ENCODE peak calls at places on chromosomes 4 and X, in seven cellular contexts. One of them, this sample, is unnamed.

GRCh38 chr4:7074423-7074822 is 6.6 kb upstream of the GRPEL1 start:
- DNase-seq in germinal center: no peak
- DNase-seq in Calu3: no peak
- DNase-seq in GM23338: no peak
- DNase-seq in NCI-H345: no peak
- DNase-seq in A172: peak; percentile 74
- DNase-seq in T follicular helper cell: no peak
- DNase-seq in this sample: no peak

GRCh38 chrX:118727686-118728339 is 407 bp downstream of the IL13RA1 start:
- DNase-seq in germinal center: no peak
- DNase-seq in Calu3: peak; percentile 42
- DNase-seq in GM23338: no peak
- DNase-seq in NCI-H345: peak; percentile 12
- DNase-seq in A172: no peak
- DNase-seq in T follicular helper cell: no peak
- DNase-seq in this sample: peak; percentile 54

GRCh38 chrX:46844913-46845312 is 8.1 kb downstream of the RP2 start:
- DNase-seq in germinal center: no peak
- DNase-seq in Calu3: no peak
- DNase-seq in GM23338: no peak
- DNase-seq in NCI-H345: no peak
- DNase-seq in A172: no peak
- DNase-seq in T follicular helper cell: no peak
- DNase-seq in this sample: no peak

GRCh38 chrX:154809939-154810665 is 4.8 kb upstream of the MPP1 start:
- DNase-seq in germinal center: no peak
- DNase-seq in Calu3: no peak
- DNase-seq in GM23338: no peak
- DNase-seq in NCI-H345: no peak
- DNase-seq in A172: no peak
- DNase-seq in T follicular helper cell: no peak
- DNase-seq in this sample: no peak

GRCh38 chr4:15894923-15895411 is 43.6 kb downstream of the FGFBP1 start:
- DNase-seq in germinal center: no peak
- DNase-seq in Calu3: no peak
- DNase-seq in GM23338: no peak
- DNase-seq in NCI-H345: no peak
- DNase-seq in A172: no peak
- DNase-seq in T follicular helper cell: no peak
- DNase-seq in this sample: peak; percentile 28

GRCh38 chr4:150546286-150546685 is 35.7 kb upstream of the MAB21L2 start:
- DNase-seq in germinal center: no peak
- DNase-seq in Calu3: no peak
- DNase-seq in GM23338: no peak
- DNase-seq in NCI-H345: no peak
- DNase-seq in A172: no peak
- DNase-seq in T follicular helper cell: no peak
- DNase-seq in this sample: no peak

GRCh38 chrX:112211459-112211858 is 128.9 kb upstream of the TRPC5 start:
- DNase-seq in germinal center: no peak
- DNase-seq in Calu3: no peak
- DNase-seq in GM23338: no peak
- DNase-seq in NCI-H345: no peak
- DNase-seq in A172: no peak
- DNase-seq in T follicular helper cell: no peak
- DNase-seq in this sample: no peak

GRCh38 chr4:88005086-88005485 is 2.3 kb upstream of the PKD2 start:
- DNase-seq in germinal center: no peak
- DNase-seq in Calu3: no peak
- DNase-seq in GM23338: no peak
- DNase-seq in NCI-H345: no peak
- DNase-seq in A172: no peak
- DNase-seq in T follicular helper cell: no peak
- DNase-seq in this sample: no peak

GRCh38 chrX:31397119-31397518 is 325.3 kb upstream of the FTHL17 start:
- DNase-seq in germinal center: no peak
- DNase-seq in Calu3: no peak
- DNase-seq in GM23338: no peak
- DNase-seq in NCI-H345: no peak
- DNase-seq in A172: peak; percentile 67
- DNase-seq in T follicular helper cell: no peak
- DNase-seq in this sample: peak; percentile 29

GRCh38 chr4:98663226-98664006 is 5.0 kb upstream of the TSPAN5 start:
- DNase-seq in germinal center: peak; percentile 21
- DNase-seq in Calu3: no peak
- DNase-seq in GM23338: no peak
- DNase-seq in NCI-H345: no peak
- DNase-seq in A172: no peak
- DNase-seq in T follicular helper cell: peak; percentile 28
- DNase-seq in this sample: no peak

GRCh38 chr4:122854860-122855259 is 28.2 kb downstream of the FGF2 start:
- DNase-seq in germinal center: no peak
- DNase-seq in Calu3: peak; percentile 4
- DNase-seq in GM23338: no peak
- DNase-seq in NCI-H345: no peak
- DNase-seq in A172: no peak
- DNase-seq in T follicular helper cell: no peak
- DNase-seq in this sample: no peak

GRCh38 chr4:40699648-40700047 is 50.1 kb upstream of the NSUN7 start:
- DNase-seq in germinal center: no peak
- DNase-seq in Calu3: no peak
- DNase-seq in GM23338: no peak
- DNase-seq in NCI-H345: no peak
- DNase-seq in A172: peak; percentile 67
- DNase-seq in T follicular helper cell: no peak
- DNase-seq in this sample: no peak

GRCh38 chr4:67883463-67883862 is 339 bp downstream of the TMPRSS11D start:
- DNase-seq in germinal center: no peak
- DNase-seq in Calu3: no peak
- DNase-seq in GM23338: no peak
- DNase-seq in NCI-H345: no peak
- DNase-seq in A172: no peak
- DNase-seq in T follicular helper cell: no peak
- DNase-seq in this sample: no peak

GRCh38 chrX:115889121-115889890 is 281.2 kb upstream of the AGTR2 start:
- DNase-seq in germinal center: no peak
- DNase-seq in Calu3: no peak
- DNase-seq in GM23338: no peak
- DNase-seq in NCI-H345: no peak
- DNase-seq in A172: no peak
- DNase-seq in T follicular helper cell: no peak
- DNase-seq in this sample: no peak

GRCh38 chr4:67160409-67160808 is 384.9 kb downstream of the CENPC start:
- DNase-seq in germinal center: no peak
- DNase-seq in Calu3: no peak
- DNase-seq in GM23338: peak; percentile 2
- DNase-seq in NCI-H345: no peak
- DNase-seq in A172: no peak
- DNase-seq in T follicular helper cell: no peak
- DNase-seq in this sample: no peak

GRCh38 chr4:38424171-38424871 is 239.7 kb upstream of the KLF3 start:
- DNase-seq in germinal center: no peak
- DNase-seq in Calu3: peak; percentile 54
- DNase-seq in GM23338: peak; percentile 61
- DNase-seq in NCI-H345: no peak
- DNase-seq in A172: no peak
- DNase-seq in T follicular helper cell: no peak
- DNase-seq in this sample: no peak

GRCh38 chr4:67006791-67007190 is 538.5 kb downstream of the CENPC start:
- DNase-seq in germinal center: no peak
- DNase-seq in Calu3: no peak
- DNase-seq in GM23338: no peak
- DNase-seq in NCI-H345: no peak
- DNase-seq in A172: no peak
- DNase-seq in T follicular helper cell: no peak
- DNase-seq in this sample: no peak

GRCh38 chr4:108054025-108054424 is 64.3 kb downstream of the HADH start:
- DNase-seq in germinal center: no peak
- DNase-seq in Calu3: no peak
- DNase-seq in GM23338: no peak
- DNase-seq in NCI-H345: no peak
- DNase-seq in A172: no peak
- DNase-seq in T follicular helper cell: no peak
- DNase-seq in this sample: no peak

GRCh38 chr4:169523796-169524195 is 88.6 kb downstream of the NEK1 start:
- DNase-seq in germinal center: no peak
- DNase-seq in Calu3: no peak
- DNase-seq in GM23338: no peak
- DNase-seq in NCI-H345: no peak
- DNase-seq in A172: no peak
- DNase-seq in T follicular helper cell: no peak
- DNase-seq in this sample: no peak

GRCh38 chrX:100635989-100636320 is 651 bp downstream of the TSPAN6 start:
- DNase-seq in germinal center: no peak
- DNase-seq in Calu3: no peak
- DNase-seq in GM23338: peak; percentile 38
- DNase-seq in NCI-H345: no peak
- DNase-seq in A172: no peak
- DNase-seq in T follicular helper cell: no peak
- DNase-seq in this sample: peak; percentile 47

GRCh38 chr4:133776961-133777360 is 424.6 kb downstream of the PABPC4L start:
- DNase-seq in germinal center: no peak
- DNase-seq in Calu3: no peak
- DNase-seq in GM23338: no peak
- DNase-seq in NCI-H345: no peak
- DNase-seq in A172: no peak
- DNase-seq in T follicular helper cell: no peak
- DNase-seq in this sample: no peak

GRCh38 chrX:70479970-70480659 is 35.5 kb downstream of the DLG3 start:
- DNase-seq in germinal center: no peak
- DNase-seq in Calu3: peak; percentile 34
- DNase-seq in GM23338: peak; percentile 36
- DNase-seq in NCI-H345: peak; percentile 60
- DNase-seq in A172: no peak
- DNase-seq in T follicular helper cell: no peak
- DNase-seq in this sample: peak; percentile 44

GRCh38 chr4:123554819-123555499 is 158.4 kb downstream of the SPRY1 start:
- DNase-seq in germinal center: no peak
- DNase-seq in Calu3: no peak
- DNase-seq in GM23338: no peak
- DNase-seq in NCI-H345: no peak
- DNase-seq in A172: no peak
- DNase-seq in T follicular helper cell: no peak
- DNase-seq in this sample: peak; percentile 50

GRCh38 chr4:6647582-6648230 is 7.2 kb downstream of the MRFAP1 start:
- DNase-seq in germinal center: no peak
- DNase-seq in Calu3: no peak
- DNase-seq in GM23338: no peak
- DNase-seq in NCI-H345: no peak
- DNase-seq in A172: no peak
- DNase-seq in T follicular helper cell: no peak
- DNase-seq in this sample: peak; percentile 72

GRCh38 chrX:41332988-41333743 is 796 bp upstream of the DDX3X start:
- DNase-seq in germinal center: peak; percentile 83
- DNase-seq in Calu3: peak; percentile 91
- DNase-seq in GM23338: peak; percentile 86
- DNase-seq in NCI-H345: peak; percentile 95
- DNase-seq in A172: peak; percentile 83
- DNase-seq in T follicular helper cell: peak; percentile 87
- DNase-seq in this sample: peak; percentile 98

GRCh38 chrX:50579955-50580354 is 109.3 kb upstream of the DGKK start:
- DNase-seq in germinal center: peak; percentile 10
- DNase-seq in Calu3: peak; percentile 42
- DNase-seq in GM23338: peak; percentile 74
- DNase-seq in NCI-H345: peak; percentile 29
- DNase-seq in A172: peak; percentile 24
- DNase-seq in T follicular helper cell: peak; percentile 3
- DNase-seq in this sample: peak; percentile 85

This sample was measured in DMS53.